ENCODE peak calls at places on chromosomes 1 and 21, in ten cellular contexts. V, F, I, Y, C, E, T, G, L and N are unnamed samples. For H3K4me1, the result is how much of the 10 kb centered on the place peaks cover.

GRCh38 chr1:185811062-185811709 is 77.0 kb downstream of the HMCN1 start:
- DNase-seq in E (no peak), L (no peak), I (no peak), F (no peak), Y (no peak), G (no peak), C (no peak), T (no peak), V (peak), N (no peak)

GRCh38 chr1:169959696-169960095 is 66.0 kb upstream of the SCYL3 start:
- DNase-seq in I (no peak), C (no peak), G (no peak), L (no peak), V (no peak), F (no peak), Y (no peak), T (no peak), E (no peak), N (no peak)

GRCh38 chr1:42973799-42974198 is 15.1 kb upstream of the SLC2A1 start:
- DNase-seq in I (no peak), G (no peak), V (no peak), L (no peak), E (no peak), F (no peak), C (no peak), Y (no peak), T (no peak), N (no peak)

GRCh38 chr1:11952455-11953109 is 18.1 kb downstream of the PLOD1 start:
- DNase-seq in V (no peak), I (no peak), Y (no peak), E (no peak), G (no peak), F (no peak), T (no peak), C (no peak), L (no peak), N (no peak)

GRCh38 chr1:76298399-76298798 is 223.9 kb downstream of the ST6GALNAC3 start:
- DNase-seq in T (no peak), C (peak), F (no peak), L (no peak), E (no peak), Y (no peak), G (no peak), I (no peak), V (no peak), N (no peak)

GRCh38 chr1:219443763-219444162 is 169.1 kb downstream of the ZC3H11B start:
- DNase-seq in E (no peak), G (no peak), C (no peak), F (no peak), I (no peak), T (no peak), L (no peak), Y (peak), V (no peak), N (no peak)

GRCh38 chr1:85321237-85321964 is 45.0 kb upstream of the BCL10 start:
- DNase-seq in Y (peak), I (no peak), G (peak), L (no peak), C (no peak), T (no peak), F (no peak), E (no peak), V (no peak), N (no peak)

GRCh38 chr1:160129558-160129957 is 14.0 kb downstream of the ATP1A2 start:
- DNase-seq in E (no peak), F (no peak), G (no peak), L (no peak), C (no peak), V (no peak), Y (no peak), T (no peak), I (no peak), N (no peak)

GRCh38 chr1:102891868-102892625 is 216.3 kb downstream of the COL11A1 start:
- DNase-seq in C (no peak), T (peak), V (no peak), Y (peak), L (no peak), G (peak), E (no peak), I (no peak), F (no peak), N (no peak)

GRCh38 chr1:214402583-214403216 is 121.7 kb downstream of the SMYD2 start:
- DNase-seq in E (no peak), I (no peak), V (no peak), T (peak), L (no peak), C (no peak), F (no peak), Y (peak), G (peak), N (no peak)

GRCh38 chr1:23979387-23980005 is 631 bp downstream of the SRSF10 start:
- DNase-seq in T (no peak), C (no peak), G (peak), I (peak), F (no peak), L (no peak), E (no peak), V (peak), Y (no peak), N (no peak)

GRCh38 chr1:172699111-172699510 is 40.2 kb downstream of the FASLG start:
- DNase-seq in V (no peak), E (peak), G (peak), Y (peak), L (no peak), T (no peak), C (peak), F (no peak), I (peak), N (no peak)

DNA sequence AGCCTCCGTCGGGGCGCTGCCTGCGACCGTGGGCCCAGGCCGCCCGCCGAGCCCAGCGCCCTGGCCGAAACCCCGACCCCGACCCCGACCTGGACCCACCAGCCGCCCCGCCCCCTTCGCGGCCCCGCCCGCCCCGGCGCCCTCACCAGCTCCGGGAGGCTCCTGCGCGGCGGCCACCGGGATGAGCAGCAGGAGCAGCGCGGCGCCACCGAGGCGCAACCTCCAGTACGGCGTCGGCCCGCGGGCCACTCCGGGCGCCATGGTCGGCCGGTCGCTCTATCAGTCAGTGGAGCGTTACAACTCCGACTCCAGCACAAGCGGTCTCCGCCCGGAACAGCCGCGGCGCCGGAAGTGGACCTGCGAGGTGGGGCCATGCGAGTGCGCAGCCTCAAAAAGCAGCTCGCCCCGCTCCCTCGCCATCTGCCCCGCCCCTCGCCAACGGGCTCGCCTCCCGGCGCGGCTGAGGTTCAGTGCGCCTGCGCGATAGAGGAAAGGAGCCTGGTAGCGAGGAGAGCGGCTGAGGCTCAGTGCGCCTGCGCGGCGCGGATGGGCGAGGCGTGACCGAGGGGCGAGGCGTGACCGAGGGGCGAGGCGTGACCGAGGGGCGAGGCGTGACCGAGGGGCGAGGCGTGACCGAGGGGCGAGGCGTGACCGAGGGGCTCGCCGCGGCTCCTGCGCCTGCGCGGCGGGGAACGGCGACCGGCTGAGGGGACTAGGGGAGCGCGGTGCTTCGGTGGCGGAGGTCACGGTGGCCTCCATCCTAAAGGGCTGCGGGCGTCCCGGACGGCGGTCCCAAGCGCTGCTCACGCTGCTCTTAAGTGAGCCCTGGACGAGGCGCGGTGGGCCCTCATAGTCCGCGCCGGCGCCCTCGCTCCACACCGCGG is at the start of gene PTTG1IP:
- DNase-seq in F (peak), V (peak), Y (peak), I (peak), C (peak), L (peak), T (peak), G (peak), E (peak), N (peak)
- H3K4me1 ChIP-seq in F (half or more), V (under half), Y (under half), I (under half), C (under half), L (half or more), T (half or more), G (half or more), E (under half), N (half or more)

GRCh38 chr1:31647106-31647505 is 2.4 kb upstream of the PEF1 start:
- DNase-seq in Y (peak), G (no peak), L (no peak), E (peak), T (no peak), F (no peak), C (no peak), I (no peak), V (no peak), N (no peak)
- H3K27ac ChIP-seq in Y (no peak), G (no peak), L (no peak), E (peak), T (no peak), F (no peak), C (no peak), I (no peak), V (no peak), N (no peak)

GRCh38 chr1:30755334-30755733 is 2.2 kb downstream of the LAPTM5 start:
- DNase-seq in C (no peak), I (no peak), F (no peak), L (no peak), Y (no peak), V (no peak), G (no peak), E (no peak), T (no peak), N (no peak)
- H3K4me3 ChIP-seq in C (peak), I (peak), F (no peak), L (peak), Y (no peak), V (no peak), G (no peak), E (no peak), T (no peak), N (peak)

GRCh38 chr1:206524739-206525364 is 17.5 kb downstream of the RASSF5 start:
- DNase-seq in V (no peak), F (no peak), I (no peak), E (no peak), C (no peak), G (no peak), Y (no peak), L (no peak), T (peak), N (peak)
- H3K4me1 ChIP-seq in V (under half), F (under half), I (under half), E (under half), C (under half), G (under half), Y (under half), L (under half), T (under half), N (under half)

GRCh38 chr1:25549273-25550154 is 6.1 kb downstream of the LDLRAP1 start:
- DNase-seq in T (no peak), L (peak), V (no peak), G (peak), C (peak), Y (peak), F (peak), E (peak), I (peak), N (peak)
- H3K27ac ChIP-seq in T (no peak), L (peak), V (no peak), G (peak), C (peak), Y (no peak), F (peak), E (no peak), I (peak), N (peak)

DNA sequence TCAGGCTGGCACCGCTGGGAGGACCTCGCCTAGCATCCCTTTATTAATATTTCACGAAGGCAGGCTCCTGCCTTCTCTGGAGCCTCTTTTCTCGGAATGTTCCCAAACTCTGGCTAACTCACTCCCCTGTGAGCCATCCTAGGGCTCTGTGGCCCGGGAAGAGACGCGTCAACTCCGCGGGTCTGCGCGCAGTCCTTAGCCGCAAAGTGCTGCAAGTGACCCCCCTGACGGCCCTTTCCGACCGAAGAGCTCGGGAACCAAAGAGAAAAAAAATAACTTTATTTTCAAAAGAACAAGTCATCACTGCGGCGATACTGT is 14.6 kb downstream of the NR5A2 start:
- DNase-seq in Y (no peak), C (no peak), L (no peak), T (no peak), V (peak), G (no peak), I (no peak), F (no peak), E (no peak), N (no peak)
- H3K4me3 ChIP-seq in Y (no peak), C (no peak), L (peak), T (peak), V (peak), G (no peak), I (peak), F (peak), E (no peak), N (peak)